ENCODE peak calls at places on chromosome 1, in nine cellular contexts. U, Y, Q, H, Z, F, D, A and G are unnamed samples. For H3K4me1, the result is how much of the 10 kb centered on the place peaks cover.

GRCh38 chr1:242245255-242245654 is 246.4 kb upstream of the MAP1LC3C start:
- DNase-seq in Y (no peak), U (no peak), D (no peak), H (no peak), Q (no peak), F (no peak), Z (no peak), A (no peak), G (no peak)

GRCh38 chr1:164051791-164052190 is 507.2 kb upstream of the PBX1 start:
- DNase-seq in Y (no peak), F (no peak), H (no peak), Z (no peak), A (no peak), Q (no peak), D (no peak), U (no peak), G (no peak)

GRCh38 chr1:54934869-54935268 is 45.6 kb upstream of the TMEM61 start:
- DNase-seq in Y (no peak), F (no peak), D (peak), Z (no peak), Q (no peak), H (no peak), A (no peak), U (no peak), G (no peak)

GRCh38 chr1:113271039-113271438 is 119.3 kb upstream of the MAGI3 start:
- DNase-seq in H (no peak), D (no peak), U (no peak), F (no peak), Q (no peak), A (no peak), Z (no peak), Y (no peak), G (no peak)

GRCh38 chr1:30449428-30450147 is 273.8 kb downstream of the MATN1 start:
- DNase-seq in Q (no peak), A (peak), Z (no peak), F (no peak), U (no peak), Y (no peak), D (no peak), H (no peak), G (no peak)

GRCh38 chr1:202015677-202015952 is 5.2 kb downstream of the ELF3 start:
- DNase-seq in D (no peak), A (no peak), H (no peak), U (no peak), Q (no peak), Z (no peak), F (no peak), Y (no peak), G (no peak)

GRCh38 chr1:107547363-107548155 is 406.7 kb downstream of the NTNG1 start:
- DNase-seq in U (no peak), Z (no peak), H (no peak), F (no peak), D (no peak), A (no peak), Y (no peak), Q (no peak), G (no peak)

GRCh38 chr1:67843335-67843734 is 10.1 kb upstream of the GNG12 start:
- DNase-seq in H (no peak), Y (no peak), D (peak), A (no peak), Z (no peak), U (no peak), F (no peak), Q (no peak), G (no peak)

GRCh38 chr1:160636547-160636946 is 10.3 kb downstream of the SLAMF1 start:
- DNase-seq in U (no peak), D (no peak), H (no peak), Y (no peak), Z (no peak), A (no peak), F (no peak), Q (no peak), G (no peak)

GRCh38 chr1:206833741-206834140 is 31.7 kb upstream of the IL20 start:
- DNase-seq in Y (peak), Q (no peak), D (no peak), U (peak), Z (no peak), H (no peak), A (no peak), F (no peak), G (no peak)

GRCh38 chr1:246782120-246782900 is 58.1 kb downstream of the SCCPDH start:
- DNase-seq in Y (no peak), U (no peak), H (no peak), A (no peak), D (peak), Q (peak), Z (no peak), F (no peak), G (no peak)

GRCh38 chr1:95006681-95007080 is 66.1 kb downstream of the ALG14 start:
- DNase-seq in F (no peak), Q (no peak), U (no peak), D (peak), H (no peak), Z (no peak), A (no peak), Y (no peak), G (no peak)

GRCh38 chr1:115478933-115479551 is 141.0 kb upstream of the NGF start:
- DNase-seq in Y (peak), Z (no peak), Q (no peak), D (no peak), F (no peak), U (peak), A (no peak), H (no peak), G (no peak)

GRCh38 chr1:198278922-198279321 is 122.1 kb downstream of the NEK7 start:
- DNase-seq in U (no peak), H (no peak), A (no peak), D (no peak), Y (no peak), Q (no peak), F (no peak), Z (no peak), G (no peak)

GRCh38 chr1:52707927-52708655 is 9.9 kb upstream of the COA7 start:
- DNase-seq in Y (no peak), A (peak), F (no peak), H (no peak), D (peak), U (no peak), Z (no peak), Q (no peak), G (peak)

GRCh38 chr1:161791889-161792655 is 26.0 kb downstream of the ATF6 start:
- DNase-seq in H (no peak), U (no peak), A (no peak), Y (no peak), Q (no peak), F (no peak), D (peak), Z (no peak), G (no peak)

GRCh38 chr1:243956448-243956847 is 94.6 kb upstream of the ZBTB18 start:
- DNase-seq in U (no peak), Q (no peak), F (no peak), D (peak), H (no peak), A (no peak), Y (no peak), Z (no peak), G (no peak)

GRCh38 chr1:8218351-8219092 is 99.4 kb upstream of the SLC45A1 start:
- DNase-seq in D (peak), H (no peak), F (no peak), Q (no peak), A (no peak), Z (no peak), Y (no peak), U (no peak), G (no peak)

GRCh38 chr1:182910143-182910542 is 42.8 kb downstream of the SHCBP1L start:
- DNase-seq in U (no peak), Q (no peak), Y (no peak), D (no peak), H (no peak), F (no peak), Z (no peak), A (no peak), G (no peak)

GRCh38 chr1:150765229-150765976 is at the start of gene CTSS:
- DNase-seq in A (no peak), H (no peak), U (no peak), D (peak), Q (no peak), Y (no peak), Z (no peak), F (no peak), G (no peak)

GRCh38 chr1:167627615-167627864 is 2.5 kb upstream of the RCSD1 start:
- DNase-seq in U (no peak), Z (no peak), H (no peak), Q (no peak), F (no peak), D (no peak), A (no peak), Y (no peak), G (no peak)

GRCh38 chr1:242828199-242828598 is 303.7 kb upstream of the PLD5 start:
- DNase-seq in H (no peak), Y (no peak), D (no peak), Z (no peak), Q (no peak), U (no peak), F (no peak), A (no peak), G (no peak)

GRCh38 chr1:207309775-207310273 is 11.7 kb upstream of the CD55 start:
- DNase-seq in U (no peak), A (no peak), H (no peak), Z (no peak), D (peak), Y (no peak), F (no peak), Q (no peak), G (no peak)

GRCh38 chr1:40877681-40878080 is 15.5 kb upstream of the CITED4 start:
- DNase-seq in F (peak), D (peak), U (peak), H (peak), Y (no peak), Z (peak), A (peak), Q (peak), G (no peak)

GRCh38 chr1:161086457-161086856 is 2.9 kb downstream of the NECTIN4 start:
- DNase-seq in H (no peak), Z (no peak), Y (no peak), D (no peak), U (no peak), A (no peak), F (no peak), Q (no peak), G (no peak)

GRCh38 chr1:86356247-86356646 is 39.9 kb downstream of the ODF2L start:
- DNase-seq in D (peak), Y (no peak), U (no peak), Z (no peak), A (no peak), H (no peak), F (no peak), Q (no peak), G (no peak)

GRCh38 chr1:210244746-210245367 is 12.3 kb downstream of the SERTAD4 start:
- DNase-seq in D (no peak), Z (no peak), U (no peak), A (no peak), H (no peak), Q (no peak), F (no peak), Y (no peak), G (no peak)

GRCh38 chr1:183652547-183653467 is at the start of gene APOBEC4:
- DNase-seq in U (no peak), H (no peak), A (no peak), Z (no peak), D (no peak), F (no peak), Q (no peak), Y (no peak), G (no peak)

GRCh38 chr1:173862769-173863223 is 5.0 kb downstream of the GAS5 start:
- DNase-seq in U (no peak), H (no peak), F (no peak), D (no peak), Q (no peak), A (no peak), Y (no peak), Z (no peak), G (no peak)

GRCh38 chr1:76254165-76255043 is 179.9 kb downstream of the ST6GALNAC3 start:
- DNase-seq in F (no peak), H (no peak), U (no peak), A (no peak), Z (no peak), D (no peak), Q (no peak), Y (no peak), G (no peak)

GRCh38 chr1:27162090-27162489 is 7.2 kb upstream of the SLC9A1 start:
- DNase-seq in Z (no peak), D (no peak), H (no peak), Y (no peak), A (no peak), U (no peak), F (no peak), Q (no peak), G (no peak)

GRCh38 chr1:20123696-20124450 is 4.5 kb upstream of the PLA2G2D start:
- DNase-seq in Y (no peak), Z (no peak), D (no peak), Q (no peak), A (no peak), H (no peak), F (no peak), U (no peak), G (no peak)

GRCh38 chr1:158496379-158496778 is 24.4 kb downstream of the OR10R2 start:
- DNase-seq in H (no peak), Q (no peak), U (no peak), Y (no peak), F (no peak), Z (no peak), A (no peak), D (no peak), G (no peak)

DNA sequence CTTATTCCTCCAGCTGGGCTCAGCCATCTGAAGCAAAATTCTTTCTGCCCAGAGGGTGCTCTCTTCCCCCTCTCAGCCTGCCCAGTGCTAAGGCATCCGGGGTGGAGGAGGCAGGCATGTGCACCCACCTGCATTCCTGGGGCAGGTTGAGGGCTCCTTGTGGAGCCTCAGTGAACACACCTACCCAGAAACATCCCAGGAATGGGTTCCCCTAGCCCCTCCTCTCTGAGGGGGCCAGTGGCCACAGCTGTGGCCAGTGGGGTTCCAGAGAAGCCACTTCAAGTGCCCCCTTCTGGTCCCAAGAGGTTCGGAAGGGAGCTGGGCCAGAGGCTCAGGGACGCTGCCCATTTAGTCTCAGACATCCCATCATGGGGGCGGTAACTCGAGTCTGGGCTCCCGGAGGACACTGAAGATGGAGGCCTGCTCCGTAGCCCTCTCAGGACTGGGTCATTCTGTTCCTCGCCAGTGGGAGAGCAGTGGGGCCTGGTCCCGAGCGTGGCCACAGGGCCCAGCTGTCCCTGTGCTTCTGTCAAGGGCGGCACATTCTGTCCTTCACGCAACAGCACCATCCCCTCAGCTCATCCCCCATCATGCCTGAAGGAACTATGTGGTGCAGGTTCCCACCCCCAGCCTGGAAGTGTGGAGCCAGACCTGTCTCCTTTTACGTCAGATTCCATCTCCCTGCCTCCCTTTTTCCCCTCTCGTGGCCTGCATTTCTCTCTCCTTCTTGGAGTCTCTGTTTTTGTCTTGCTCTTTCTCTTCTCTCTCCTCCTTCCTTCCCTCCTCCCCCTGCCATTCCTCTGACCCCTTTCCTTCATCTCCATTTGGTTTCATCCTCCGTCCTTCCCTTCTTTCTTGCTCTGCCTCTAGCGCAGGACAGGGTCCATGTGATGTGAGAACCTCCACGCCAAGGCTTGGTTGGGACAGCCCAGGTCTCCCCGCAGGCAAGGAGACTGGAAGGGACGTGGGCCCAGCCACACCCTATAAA is 49.6 kb upstream of the KDM4A start:
- DNase-seq in Y (no peak), F (no peak), A (no peak), Z (no peak), U (peak), D (no peak), H (no peak), Q (no peak), G (no peak)
- TF ChIP-seq CTCF in Y (no peak), F (no peak), A (no peak), Z (no peak), U (no peak), D (peak), H (no peak), Q (no peak), G (no peak)

DNA sequence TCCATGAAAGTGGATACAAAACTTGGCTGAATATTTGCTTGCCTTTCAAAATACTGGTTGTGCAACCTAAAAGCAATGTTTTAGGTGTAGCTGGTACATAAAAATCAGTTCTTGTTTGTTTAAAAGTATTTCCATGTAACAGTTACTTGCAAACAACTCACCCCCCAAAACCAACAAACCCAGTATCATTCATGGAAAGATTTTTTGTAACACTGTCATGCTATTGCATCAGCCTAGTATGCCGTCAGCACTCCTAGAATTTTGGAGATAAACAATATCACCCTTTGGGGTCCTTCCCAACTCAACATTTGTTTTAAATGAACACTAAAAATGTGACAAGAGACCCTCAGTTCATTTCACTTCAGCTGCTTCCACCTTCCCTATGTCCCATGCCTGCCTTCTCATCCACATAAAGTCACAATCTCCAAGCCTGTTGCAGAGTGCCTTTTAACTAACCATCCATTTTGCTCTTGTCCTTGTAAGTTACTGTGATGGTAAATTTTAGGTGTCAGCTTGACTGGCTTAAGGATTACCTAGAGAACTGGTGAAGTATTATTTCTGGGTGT is 425.3 kb downstream of the DUSP10 start:
- DNase-seq in D (peak), Y (no peak), H (no peak), F (no peak), Q (no peak), U (no peak), A (no peak), Z (no peak), G (no peak)
- H3K4me1 ChIP-seq in D (under half), Y (under half), H (under half), F (under half), Q (under half), U (under half), A (under half), Z (under half), G (under half)

DNA sequence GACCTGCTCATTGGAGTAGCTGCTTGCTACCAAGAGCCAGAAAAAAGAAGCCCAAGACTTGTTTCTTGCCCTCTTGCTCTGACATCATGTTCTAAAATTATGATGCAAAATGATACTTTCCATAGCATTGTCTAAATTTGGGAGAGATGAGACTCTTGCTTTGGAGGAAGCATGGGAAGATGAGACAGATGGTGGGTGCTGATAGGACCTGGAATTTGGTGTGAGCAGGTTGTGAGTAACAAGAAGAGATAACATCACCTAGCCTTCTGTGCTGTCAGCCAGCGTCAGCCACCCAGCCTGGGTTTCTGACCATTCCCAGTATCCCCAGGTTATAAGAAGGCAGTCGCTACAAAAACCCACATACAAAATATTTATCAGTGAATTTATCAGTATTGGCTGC is 67.1 kb upstream of the GCLM start:
- DNase-seq in F (no peak), A (no peak), Q (no peak), U (no peak), D (no peak), Y (no peak), H (no peak), Z (no peak), G (no peak)
- TF ChIP-seq CTCF in F (no peak), A (no peak), Q (no peak), U (no peak), D (no peak), Y (no peak), H (no peak), Z (no peak), G (no peak)

GRCh38 chr1:21342961-21343838 is 52.9 kb upstream of the ECE1 start:
- DNase-seq in Y (no peak), Z (no peak), U (no peak), D (no peak), H (no peak), F (peak), A (no peak), Q (no peak), G (no peak)
- H3K4me1 ChIP-seq in Y (half or more), Z (half or more), U (half or more), D (half or more), H (under half), F (half or more), A (half or more), Q (under half), G (under half)

GRCh38 chr1:225746361-225747179 is 31.1 kb upstream of the SRP9 start:
- DNase-seq in U (peak), Q (no peak), Z (peak), A (no peak), D (peak), Y (peak), H (peak), F (peak), G (peak)
- TF ChIP-seq CTCF in U (no peak), Q (peak), Z (peak), A (no peak), D (no peak), Y (no peak), H (no peak), F (peak), G (no peak)